ENCODE peak calls at places on chromosomes 4 and X, in seven cellular contexts. P, K, N, S, D, F and B are unnamed samples.

GRCh38 chrX:16436348-16437188 is 213.4 kb upstream of the S100G start:
- DNase-seq in K (peak; percentile 55), F (peak; percentile 73), S (peak; percentile 5), N (peak; percentile 44), P (peak; percentile 65), D (peak; percentile 79), B (peak; percentile 93)

GRCh38 chrX:32545100-32545499 is 666.2 kb downstream of the DMD start:
- DNase-seq in K (no peak), D (no peak), P (no peak), S (no peak), N (no peak), F (no peak), B (no peak)

GRCh38 chr4:179663641-179664431 is 2221.6 kb upstream of the AGA start:
- DNase-seq in P (no peak), N (no peak), K (no peak), D (no peak), S (no peak), F (no peak), B (no peak)

GRCh38 chr4:75708218-75708691 is 16.1 kb upstream of the USO1 start:
- DNase-seq in S (no peak), P (no peak), D (peak; percentile 25), K (no peak), F (peak; percentile 50), N (peak; percentile 43), B (no peak)

GRCh38 chr4:8028884-8029568 is 89.4 kb upstream of the AFAP1 start:
- DNase-seq in P (no peak), F (no peak), K (peak; percentile 84), N (no peak), D (no peak), S (no peak), B (no peak)

GRCh38 chr4:53043096-53043495 is 181.0 kb downstream of the RASL11B start:
- DNase-seq in K (no peak), S (no peak), N (no peak), P (no peak), D (no peak), F (no peak), B (no peak)

GRCh38 chr4:143355540-143356217 is 19.0 kb downstream of the GAB1 start:
- DNase-seq in D (no peak), P (no peak), K (no peak), F (no peak), N (no peak), S (no peak), B (no peak)

GRCh38 chr4:101022151-101023024 is 324.9 kb downstream of the PPP3CA start:
- DNase-seq in N (no peak), P (no peak), D (no peak), F (no peak), S (no peak), K (no peak), B (no peak)

GRCh38 chr4:6002926-6003325 is 15.3 kb downstream of the C4orf50 start:
- DNase-seq in S (no peak), P (no peak), F (no peak), N (no peak), K (no peak), D (no peak), B (no peak)

GRCh38 chr4:64230709-64231310 is 178.4 kb downstream of the TECRL start:
- DNase-seq in K (peak; percentile 3), F (no peak), S (no peak), D (peak; percentile 23), N (no peak), P (peak; percentile 8), B (no peak)

GRCh38 chrX:136866337-136867095 is 14.0 kb downstream of the RBMX start:
- DNase-seq in N (peak; percentile 14), P (no peak), S (no peak), D (no peak), K (no peak), F (no peak), B (no peak)

GRCh38 chr4:102734591-102735385 is 26.0 kb downstream of the MANBA start:
- DNase-seq in F (no peak), S (peak; percentile 39), P (no peak), K (no peak), N (peak; percentile 65), D (peak; percentile 59), B (no peak)

GRCh38 chr4:139465922-139466321 is 12.0 kb downstream of the RAB33B start:
- DNase-seq in F (no peak), D (no peak), N (no peak), P (no peak), S (no peak), K (no peak), B (no peak)

GRCh38 chrX:106300239-106300638 is 132.1 kb downstream of the PWWP3B start:
- DNase-seq in D (no peak), K (no peak), S (no peak), P (peak; percentile 92), F (no peak), N (peak; percentile 44), B (no peak)

GRCh38 chrX:40272141-40272540 is 174.4 kb upstream of the BCOR start:
- DNase-seq in P (no peak), N (no peak), K (no peak), S (no peak), D (no peak), F (no peak), B (no peak)

GRCh38 chrX:39848243-39848642 is 249.5 kb downstream of the BCOR start:
- DNase-seq in D (peak; percentile 45), P (no peak), N (no peak), K (no peak), S (no peak), F (no peak), B (no peak)

GRCh38 chr4:144594471-144594986 is 51.4 kb upstream of the HHIP start:
- DNase-seq in F (no peak), P (no peak), K (no peak), D (no peak), N (no peak), S (no peak), B (no peak)

GRCh38 chrX:116499780-116500179 is 37.0 kb upstream of the CT83 start:
- DNase-seq in N (no peak), S (no peak), F (no peak), D (no peak), P (no peak), K (no peak), B (peak; percentile 1)

GRCh38 chr4:89914609-89915008 is 20.0 kb downstream of the MMRN1 start:
- DNase-seq in D (no peak), K (no peak), N (no peak), P (no peak), F (no peak), S (no peak), B (no peak)
- TF ChIP-seq JUND in D (no peak), K (no peak), N (no peak), P (no peak), F (no peak), S (no peak), B (no peak)

GRCh38 chr4:94714761-94715160 is 43.0 kb upstream of the BMPR1B start:
- DNase-seq in F (no peak), P (no peak), K (no peak), N (no peak), D (no peak), S (no peak), B (no peak)

GRCh38 chr4:94714360-94714759 is 43.4 kb upstream of the BMPR1B start:
- DNase-seq in D (no peak), N (no peak), S (no peak), P (no peak), K (no peak), F (no peak), B (no peak)

DNA sequence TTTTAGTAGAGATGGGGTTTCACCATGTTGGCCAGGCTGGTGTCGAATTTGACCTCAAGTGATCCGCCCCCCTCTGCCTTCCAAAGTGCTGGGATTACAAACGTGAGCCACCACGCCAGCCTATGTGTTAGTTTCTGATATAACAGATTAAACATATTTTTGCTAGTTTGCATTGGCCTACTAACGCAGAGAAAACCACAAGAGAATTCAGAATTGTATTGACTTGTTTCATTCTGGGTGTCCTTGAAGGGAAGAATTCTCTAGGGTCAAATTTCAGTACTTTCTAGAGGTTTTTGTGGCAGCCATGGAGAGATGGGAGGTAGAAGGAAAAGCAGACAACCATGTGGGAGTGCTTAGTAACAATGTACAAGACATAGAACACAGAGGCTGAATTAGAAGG is 46.1 kb upstream of the BMPR1B start:
- DNase-seq in S (no peak), F (no peak), P (no peak), D (no peak), N (no peak), K (no peak), B (no peak)
- TF ChIP-seq JUND in S (no peak), F (no peak), P (no peak), D (no peak), N (no peak), K (no peak), B (no peak)

GRCh38 chrX:38142598-38142997 is 78.1 kb downstream of the SRPX start:
- DNase-seq in K (no peak), P (no peak), F (no peak), S (no peak), N (no peak), D (no peak), B (no peak)
- TF ChIP-seq JUND in K (no peak), P (no peak), F (no peak), S (no peak), N (no peak), D (no peak), B (no peak)

DNA sequence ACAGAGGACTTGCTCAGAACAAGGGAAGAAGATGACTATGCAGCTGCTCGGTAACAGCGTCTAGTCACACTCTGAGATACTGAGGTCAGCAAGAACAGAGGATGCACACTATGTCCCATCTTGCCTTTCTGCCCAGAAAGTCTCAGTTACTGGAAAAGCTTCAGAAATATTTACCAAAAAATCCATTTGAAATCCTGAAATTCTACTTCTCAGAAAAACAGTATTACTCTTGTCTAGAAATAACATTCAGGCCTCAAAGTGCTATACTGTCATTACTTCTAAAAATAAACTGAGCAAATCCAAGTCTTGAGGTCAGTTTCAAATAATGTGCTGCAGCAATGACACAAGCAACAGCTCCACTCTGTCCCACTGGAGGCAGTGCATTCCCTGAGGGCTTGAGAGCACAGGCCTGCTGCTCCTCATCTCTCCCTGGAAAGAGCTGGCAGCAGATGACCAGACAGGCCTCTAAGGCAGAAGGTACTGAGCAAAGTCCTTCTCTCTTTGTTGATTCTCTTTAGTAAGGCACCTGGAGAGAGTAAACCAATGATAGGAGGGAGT is 76.9 kb downstream of the CAMK2D start:
- DNase-seq in F (no peak), D (no peak), P (no peak), S (no peak), N (peak; percentile 85), K (peak; percentile 26), B (no peak)
- TF ChIP-seq JUND in F (no peak), D (no peak), P (no peak), S (no peak), N (no peak), K (no peak), B (no peak)

GRCh38 chr4:184929476-184929875 is 88.8 kb upstream of the HELT start:
- DNase-seq in F (peak; percentile 0), N (no peak), P (no peak), K (no peak), D (no peak), S (no peak), B (no peak)
- TF ChIP-seq JUND in F (no peak), N (no peak), P (no peak), K (no peak), D (no peak), S (no peak), B (no peak)